ENCODE peak calls at places on chromosomes 6 and 20, in seven cellular contexts. N is tibial nerve, B is RWPE1, L is fibroblast of lung, V is GM23338, X is right lobe of liver, U is stomach. H is an unnamed sample.
A peak's percentile ranks its signal among the peaks of the same experiment; 100 is the strongest.

GRCh38 chr6:83062225-83062624 is 3.4 kb downstream of the UBE3D start:
- DNase-seq in N (no peak), B (no peak), L (no peak), V (peak; percentile 34), X (no peak), U (no peak), H (no peak)

GRCh38 chr20:24934716-24935115 is 14.4 kb upstream of the CST7 start:
- DNase-seq in N (no peak), B (no peak), L (no peak), V (no peak), X (no peak), U (no peak), H (no peak)

GRCh38 chr20:44496976-44497375 is 21.3 kb downstream of the TTPAL start:
- DNase-seq in N (no peak), B (peak; percentile 97), L (peak; percentile 61), V (no peak), X (no peak), U (no peak), H (no peak)

GRCh38 chr6:112557961-112558360 is 210.8 kb downstream of the RFPL4B start:
- DNase-seq in N (no peak), B (no peak), L (no peak), V (no peak), X (no peak), U (no peak), H (no peak)

GRCh38 chr6:15761045-15761502 is 98.2 kb upstream of the DTNBP1 start:
- DNase-seq in N (no peak), B (no peak), L (no peak), V (no peak), X (no peak), U (no peak), H (no peak)

GRCh38 chr20:48665785-48666184 is 162.0 kb downstream of the PREX1 start:
- DNase-seq in N (no peak), B (no peak), L (no peak), V (no peak), X (no peak), U (no peak), H (no peak)

GRCh38 chr6:12962529-12962928 is 246.0 kb downstream of the PHACTR1 start:
- DNase-seq in N (no peak), B (no peak), L (no peak), V (no peak), X (no peak), U (no peak), H (no peak)

GRCh38 chr20:45933231-45934045 is 1.0 kb upstream of the PCIF1 start:
- DNase-seq in N (peak; percentile 55), B (peak; percentile 94), L (peak; percentile 75), V (peak; percentile 97), X (peak; percentile 73), U (peak; percentile 64), H (peak; percentile 92)

GRCh38 chr6:41587223-41587879 is 41.2 kb downstream of the FOXP4 start:
- DNase-seq in N (no peak), B (no peak), L (no peak), V (no peak), X (no peak), U (peak; percentile 73), H (peak; percentile 83)

GRCh38 chr6:10310826-10311225 is 104.0 kb downstream of the TFAP2A start:
- DNase-seq in N (no peak), B (peak; percentile 71), L (no peak), V (no peak), X (no peak), U (no peak), H (no peak)
- H3K27ac ChIP-seq in N (no peak overlapping the region), B (no peak overlapping the region), L (no peak overlapping the region), V (no peak overlapping the region), X (no peak overlapping the region), U (no peak overlapping the region), H (no peak overlapping the region)

DNA sequence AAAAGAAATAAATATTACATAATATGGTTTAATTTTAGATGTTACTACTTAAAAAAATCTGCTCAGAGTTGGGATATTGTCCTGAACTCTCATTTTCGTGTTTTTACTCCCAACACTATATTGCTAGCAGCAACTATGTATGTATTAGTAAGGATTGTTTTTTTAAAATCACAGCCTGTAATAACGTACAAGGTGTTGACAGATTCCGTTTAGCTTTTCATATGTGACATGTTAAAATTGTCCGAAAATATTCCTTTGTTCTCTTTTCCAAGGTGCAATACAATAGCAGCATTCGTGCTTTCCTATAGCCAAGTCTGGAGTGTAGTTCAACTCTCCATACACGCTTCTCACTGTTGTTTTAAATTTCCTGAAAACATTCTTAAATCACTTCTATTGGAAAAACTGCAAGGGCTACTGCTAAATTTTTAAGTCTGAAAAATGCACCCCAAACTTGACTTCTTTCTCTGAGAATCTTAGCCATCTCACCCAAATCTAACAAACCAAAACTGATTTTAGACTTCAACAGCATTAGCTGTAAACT is 58.9 kb upstream of the HFE start:
- DNase-seq in N (no peak), B (no peak), L (no peak), V (no peak), X (no peak), U (no peak), H (no peak)
- H3K27ac ChIP-seq in N (no peak overlapping the region), B (peak overlapping the region; percentile 78), L (no peak overlapping the region), V (peak overlapping the region; percentile 98), X (no peak overlapping the region), U (no peak overlapping the region), H (peak overlapping the region; percentile 78)

GRCh38 chr6:74167951-74168350 is 471.9 kb downstream of the CD109 start:
- DNase-seq in N (no peak), B (no peak), L (peak; percentile 15), V (no peak), X (no peak), U (no peak), H (no peak)
- H3K27ac ChIP-seq in N (no peak overlapping the region), B (no peak overlapping the region), L (no peak overlapping the region), V (no peak overlapping the region), X (no peak overlapping the region), U (no peak overlapping the region), H (no peak overlapping the region)

GRCh38 chr6:36980129-36980528 is 5.9 kb downstream of the MTCH1 start:
- DNase-seq in N (no peak), B (no peak), L (no peak), V (no peak), X (no peak), U (no peak), H (no peak)
- H3K27ac ChIP-seq in N (no peak overlapping the region), B (peak overlapping the region; percentile 21), L (no peak overlapping the region), V (peak overlapping the region; percentile 72), X (no peak overlapping the region), U (no peak overlapping the region), H (no peak overlapping the region)

GRCh38 chr20:38170219-38170902 is 5.3 kb upstream of the TGM2 start:
- DNase-seq in N (no peak), B (no peak), L (peak; percentile 50), V (no peak), X (no peak), U (no peak), H (no peak)

GRCh38 chr20:38169636-38170035 is 4.6 kb upstream of the TGM2 start:
- DNase-seq in N (no peak), B (no peak), L (no peak), V (no peak), X (no peak), U (no peak), H (no peak)

GRCh38 chr20:38171301-38172010 is 6.4 kb upstream of the TGM2 start:
- DNase-seq in N (no peak), B (no peak), L (no peak), V (no peak), X (no peak), U (no peak), H (peak; percentile 60)

GRCh38 chr20:38172344-38172743 is 7.3 kb upstream of the TGM2 start:
- DNase-seq in N (no peak), B (no peak), L (no peak), V (no peak), X (no peak), U (no peak), H (no peak)

GRCh38 chr20:38170914-38171300 is 5.8 kb upstream of the TGM2 start:
- DNase-seq in N (no peak), B (no peak), L (no peak), V (no peak), X (no peak), U (no peak), H (no peak)
- H3K27ac ChIP-seq in N (no peak overlapping the region), B (peak overlapping the region; percentile 86), L (peak overlapping the region; percentile 35), V (no peak overlapping the region), X (no peak overlapping the region), U (no peak overlapping the region), H (peak overlapping the region; percentile 5)

H was measured in WERI-Rb-1.